ENCODE peak calls at places on chromosomes 4 and X, in six cellular contexts. A is GM12891, G is HepG2, H is GM12878, U is H1, B is K562. R is an unnamed sample.

GRCh38 chrX:150934453-150934852 is 36.0 kb upstream of the CD99L2 start:
- DNase-seq in U (no peak), G (no peak), A (no peak), H (no peak), B (no peak), R (no peak)

GRCh38 chr4:140090215-140090731 is 63.7 kb downstream of the MAML3 start:
- DNase-seq in G (peak; percentile 16), H (no peak), B (no peak), A (no peak), U (no peak), R (no peak)

GRCh38 chr4:86679441-86679840 is 85.3 kb downstream of the PTPN13 start:
- DNase-seq in H (no peak), A (no peak), U (no peak), G (no peak), B (no peak), R (no peak)

GRCh38 chr4:102564399-102564921 is 63.3 kb downstream of the NFKB1 start:
- DNase-seq in B (no peak), A (peak; percentile 10), U (no peak), G (no peak), H (peak; percentile 91), R (no peak)

GRCh38 chr4:97394653-97395052 is 748.6 kb downstream of the STPG2 start:
- DNase-seq in G (no peak), U (no peak), H (no peak), A (no peak), B (no peak), R (no peak)

GRCh38 chr4:44446191-44446590 is 2.4 kb downstream of the KCTD8 start:
- DNase-seq in G (no peak), U (no peak), A (no peak), H (no peak), B (no peak), R (no peak)

GRCh38 chr4:20394471-20394870 is 142.8 kb downstream of the SLIT2 start:
- DNase-seq in B (no peak), A (no peak), G (no peak), H (no peak), U (no peak), R (no peak)

GRCh38 chrX:9144643-9145290 is 110.8 kb upstream of the FAM9B start:
- DNase-seq in H (no peak), G (no peak), A (no peak), B (no peak), U (no peak), R (no peak)

GRCh38 chr4:141432000-141432712 is 204.2 kb upstream of the IL15 start:
- DNase-seq in A (no peak), U (no peak), H (no peak), G (no peak), B (no peak), R (no peak)

GRCh38 chr4:102174800-102175199 is 170.5 kb downstream of the SLC39A8 start:
- DNase-seq in A (no peak), H (no peak), U (no peak), G (no peak), B (no peak), R (no peak)

GRCh38 chr4:184805462-184806245 is 20.1 kb downstream of the ACSL1 start:
- DNase-seq in U (no peak), A (no peak), G (no peak), H (no peak), B (no peak), R (no peak)

GRCh38 chr4:28675582-28675981 is 1814.9 kb downstream of the STIM2 start:
- DNase-seq in G (no peak), U (no peak), A (no peak), B (no peak), H (no peak), R (no peak)

GRCh38 chr4:10289534-10289899 is 167.7 kb downstream of the ZNF518B start:
- DNase-seq in B (no peak), G (no peak), A (no peak), H (no peak), U (no peak), R (no peak)

GRCh38 chrX:16604300-16604699 is 45.7 kb upstream of the S100G start:
- DNase-seq in U (no peak), H (no peak), A (no peak), G (no peak), B (no peak), R (no peak)

GRCh38 chr4:48665555-48666186 is 114.4 kb downstream of the FRYL start:
- DNase-seq in H (no peak), U (no peak), G (no peak), A (no peak), B (no peak), R (no peak)

GRCh38 chrX:42530027-42530426 is 247.9 kb downstream of the PPP1R2C start:
- DNase-seq in G (no peak), B (no peak), A (no peak), H (no peak), U (no peak), R (no peak)

GRCh38 chr4:8848507-8849265 is 23.0 kb downstream of the HMX1 start:
- DNase-seq in G (no peak), U (no peak), A (no peak), H (no peak), B (no peak), R (no peak)

GRCh38 chr4:61374612-61374920 is 174.4 kb downstream of the ADGRL3 start:
- DNase-seq in B (no peak), U (no peak), A (no peak), G (no peak), H (no peak), R (no peak)

GRCh38 chr4:143616771-143617170 is 83.7 kb downstream of the FREM3 start:
- DNase-seq in H (peak; percentile 48), A (peak; percentile 4), U (no peak), B (no peak), G (no peak), R (peak; percentile 2)

GRCh38 chrX:43974736-43975135 is 1.5 kb upstream of the NDP start:
- DNase-seq in H (no peak), A (no peak), U (no peak), G (no peak), B (no peak), R (no peak)
- TF ChIP-seq TAF1 in H (no peak), A (no peak), U (no peak), G (no peak), B (no peak), R (no peak)

GRCh38 chr4:1604181-1604705 is 79.9 kb downstream of the FAM53A start:
- DNase-seq in H (no peak), A (no peak), B (peak; percentile 53), U (no peak), G (no peak), R (no peak)
- TF ChIP-seq POLR2A in H (no peak), A (no peak), B (no peak), U (no peak), G (no peak), R (no peak)

GRCh38 chr4:113781439-113782040 is 20.0 kb upstream of the CAMK2D start:
- DNase-seq in B (no peak), H (no peak), A (no peak), U (no peak), G (no peak), R (no peak)
- TF ChIP-seq TAF1 in B (no peak), H (no peak), A (no peak), U (no peak), G (no peak), R (no peak)

GRCh38 chr4:123853651-123854050 is 457.1 kb downstream of the SPRY1 start:
- DNase-seq in H (no peak), U (no peak), A (no peak), B (no peak), G (no peak), R (no peak)

GRCh38 chr4:123846627-123847026 is 450.0 kb downstream of the SPRY1 start:
- DNase-seq in U (no peak), B (no peak), H (no peak), G (no peak), A (no peak), R (no peak)

GRCh38 chr4:123848615-123849014 is 452.0 kb downstream of the SPRY1 start:
- DNase-seq in A (no peak), U (no peak), G (no peak), H (no peak), B (no peak), R (no peak)

GRCh38 chr4:123851521-123851920 is 454.9 kb downstream of the SPRY1 start:
- DNase-seq in H (no peak), U (no peak), G (no peak), B (no peak), A (no peak), R (no peak)

GRCh38 chr4:123849495-123849894 is 452.9 kb downstream of the SPRY1 start:
- DNase-seq in G (peak; percentile 42), U (no peak), B (no peak), A (no peak), H (no peak), R (no peak)
- TF ChIP-seq POLR2A in G (no peak), U (no peak), B (no peak), A (no peak), H (no peak), R (no peak)

DNA sequence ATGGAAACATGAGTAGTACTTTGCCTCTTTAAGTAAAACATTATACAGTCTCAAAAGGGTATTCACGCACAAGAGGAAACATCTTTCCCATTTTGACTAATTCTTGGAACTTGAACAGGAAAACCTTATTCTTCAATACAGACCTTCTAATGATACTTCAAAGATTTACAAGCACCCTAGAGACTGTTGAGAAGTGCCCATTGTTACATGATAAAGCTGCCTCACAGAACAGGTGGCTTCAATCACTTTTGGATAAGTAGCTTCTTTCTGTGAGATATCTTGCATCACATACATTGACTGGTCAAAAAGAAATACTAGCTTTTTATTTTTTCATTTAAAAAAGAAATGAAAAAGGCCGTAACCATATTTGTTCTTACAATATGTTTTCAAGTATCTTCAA is 219.4 kb downstream of the EPHA5 start:
- DNase-seq in B (no peak), H (no peak), A (no peak), G (no peak), U (no peak), R (no peak)
- TF ChIP-seq TAF1 in B (no peak), H (no peak), A (no peak), G (no peak), U (no peak), R (no peak)

DNA sequence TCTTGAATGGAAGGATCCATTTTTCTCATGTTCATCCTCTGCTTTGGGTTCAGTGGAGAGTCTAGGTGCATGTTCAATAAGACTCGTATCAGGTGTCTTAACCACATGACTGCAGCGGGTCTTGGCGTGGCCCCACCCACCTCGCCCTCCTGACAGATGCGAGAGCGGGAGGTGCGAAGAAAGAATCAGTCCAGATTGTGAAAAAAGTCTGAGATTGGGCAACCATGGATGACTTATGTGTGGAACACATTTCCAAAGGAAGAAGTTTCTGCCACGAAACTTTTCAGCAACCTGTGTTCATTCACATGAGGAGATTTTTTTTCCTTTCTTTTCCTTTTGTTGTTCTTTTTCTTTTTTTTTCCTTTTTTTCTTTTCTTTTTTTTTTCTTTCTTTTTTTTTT is 66.8 kb downstream of the NSD2 start:
- DNase-seq in B (no peak), A (no peak), H (no peak), U (no peak), G (no peak), R (no peak)
- TF ChIP-seq POLR2A in B (no peak), A (no peak), H (no peak), U (no peak), G (no peak), R (no peak)

R was measured in GM12892.